ENCODE peak calls at places on chromosomes 5 and 9, in five cellular contexts. Q is breast epithelium, X is tibial nerve, F is adrenal gland, I is ovary. V is an unnamed sample.

GRCh38 chr9:20621553-20622329 is 558 bp downstream of the MLLT3 start:
- DNase-seq in X (peak), F (peak), I (peak), Q (peak), V (peak)

GRCh38 chr9:93345630-93346239 is 105.8 kb upstream of the FAM120A start:
- DNase-seq in F (no peak), Q (no peak), I (no peak), X (no peak), V (no peak)

GRCh38 chr9:106772523-106773290 is 90.3 kb upstream of the ZNF462 start:
- DNase-seq in F (peak), Q (no peak), X (no peak), I (no peak), V (no peak)

GRCh38 chr5:52554297-52554696 is 233.4 kb upstream of the ITGA1 start:
- DNase-seq in F (no peak), X (no peak), I (no peak), Q (no peak), V (no peak)

GRCh38 chr9:98375138-98375726 is 119.8 kb upstream of the TBC1D2 start:
- DNase-seq in I (no peak), Q (no peak), X (no peak), F (no peak), V (no peak)

GRCh38 chr9:121604242-121604641 is 47.2 kb upstream of the DAB2IP start:
- DNase-seq in F (no peak), X (no peak), I (no peak), Q (no peak), V (no peak)

GRCh38 chr9:38362912-38363588 is 29.5 kb upstream of the ALDH1B1 start:
- DNase-seq in F (peak), Q (no peak), X (peak), I (peak), V (peak)

GRCh38 chr5:125390316-125390715 is 643.9 kb upstream of the ZNF608 start:
- DNase-seq in X (no peak), Q (no peak), F (no peak), I (no peak), V (no peak)

GRCh38 chr5:116046261-116046660 is 14.0 kb downstream of the ARL14EPL start:
- DNase-seq in Q (no peak), F (no peak), I (no peak), X (no peak), V (no peak)

GRCh38 chr5:127958421-127959011 is 125.0 kb upstream of the SLC12A2 start:
- DNase-seq in F (no peak), Q (no peak), X (no peak), I (no peak), V (no peak)

GRCh38 chr5:75662080-75662479 is 50.8 kb downstream of the ANKDD1B start:
- DNase-seq in Q (no peak), F (no peak), I (no peak), X (no peak), V (no peak)

GRCh38 chr5:157471709-157472108 is 11.7 kb downstream of the NIPAL4 start:
- DNase-seq in X (no peak), I (no peak), Q (no peak), F (no peak), V (no peak)

GRCh38 chr5:172837640-172838039 is 3.6 kb downstream of the ERGIC1 start:
- DNase-seq in I (no peak), F (peak), X (no peak), Q (peak), V (no peak)

GRCh38 chr5:172833372-172833690 is 720 bp upstream of the ERGIC1 start:
- DNase-seq in X (no peak), I (no peak), Q (no peak), F (no peak), V (no peak)

GRCh38 chr5:172834570-172835245 is 657 bp downstream of the ERGIC1 start:
- DNase-seq in X (no peak), F (peak), I (peak), Q (no peak), V (no peak)

GRCh38 chr5:172833691-172834569 is at the start of gene ERGIC1:
- DNase-seq in F (peak), I (peak), Q (peak), X (peak), V (no peak)

DNA sequence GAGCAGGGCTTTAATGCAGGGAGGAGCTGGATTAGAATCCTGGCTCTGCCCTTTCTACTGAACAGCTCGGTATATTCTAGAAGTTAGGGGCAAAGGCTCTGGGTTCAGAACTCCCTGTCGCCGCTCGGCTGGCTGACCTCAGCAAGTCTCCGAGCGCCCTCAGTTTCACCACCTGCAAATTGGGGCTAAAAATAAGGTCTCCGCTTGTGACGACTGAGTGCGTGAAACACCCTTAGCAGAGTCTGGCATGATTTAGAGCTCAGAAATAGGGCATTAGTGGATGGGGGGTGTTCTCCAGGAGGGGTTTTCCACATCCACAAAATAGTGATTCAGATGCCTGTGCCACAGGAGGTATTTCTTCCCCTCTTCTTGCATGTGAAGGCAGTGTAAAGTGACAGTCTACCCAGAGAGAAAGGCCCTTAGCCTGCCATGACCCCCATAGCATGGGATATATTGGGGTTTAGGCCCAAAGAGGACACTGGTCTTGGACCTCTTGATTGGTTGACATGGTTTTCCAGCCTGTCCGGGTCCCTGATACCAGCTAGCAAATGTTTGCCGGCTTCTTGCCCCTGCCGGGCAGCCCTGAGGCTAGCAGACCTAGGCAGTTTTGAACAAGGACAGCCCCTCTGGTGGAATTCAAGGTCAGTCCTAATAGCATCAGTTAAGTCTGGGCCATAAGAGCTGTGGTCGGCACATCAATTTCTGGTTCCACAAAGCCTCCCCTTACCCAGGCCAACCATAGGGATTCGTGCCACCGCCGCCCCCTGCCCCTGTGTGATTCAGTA is 1.4 kb downstream of the ERGIC1 start:
- DNase-seq in Q (no peak), X (no peak), F (no peak), I (no peak), V (no peak)
- H3K27ac ChIP-seq in Q (peak), X (peak), F (peak), I (peak), V (peak)

GRCh38 chr5:62617943-62618342 is 39.3 kb downstream of the LRRC70 start:
- DNase-seq in F (no peak), X (no peak), Q (no peak), I (no peak), V (no peak)
- TF ChIP-seq POLR2A in F (no peak), X (no peak), Q (no peak), I (no peak), V (no peak)

GRCh38 chr5:179680780-179681411 is at the start of gene CBY3:
- DNase-seq in F (no peak), Q (no peak), X (no peak), I (no peak), V (no peak)

GRCh38 chr5:179678238-179679013 is 2.4 kb downstream of the CBY3 start:
- DNase-seq in Q (peak), F (peak), I (peak), X (peak), V (peak)

GRCh38 chr5:179680014-179680779 is 637 bp downstream of the CBY3 start:
- DNase-seq in I (no peak), X (no peak), F (no peak), Q (no peak), V (no peak)

GRCh38 chr5:179679014-179679674 is 1.7 kb downstream of the CBY3 start:
- DNase-seq in I (peak), X (peak), F (peak), Q (peak), V (peak)
- TF ChIP-seq CTCF in I (no peak), X (no peak), F (peak), Q (no peak), V (peak)

DNA sequence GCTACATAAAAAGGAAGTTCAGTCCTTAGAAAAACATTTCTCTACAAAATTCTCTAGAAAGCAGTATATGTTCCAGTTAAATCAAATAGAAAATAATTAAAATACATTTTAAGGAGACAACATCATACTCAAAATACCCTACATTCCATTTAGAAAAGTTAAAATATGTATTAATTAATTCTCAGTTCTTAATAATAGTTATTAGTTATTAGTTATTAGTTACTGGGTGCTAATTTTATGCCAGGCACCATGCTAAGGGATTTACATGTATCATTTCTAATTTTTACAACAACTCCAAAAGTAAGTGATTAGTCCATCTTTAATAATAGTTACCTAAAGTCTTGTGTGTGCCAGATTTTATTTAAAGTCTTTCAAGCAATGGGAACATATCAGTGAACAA is 38.0 kb downstream of the FAM114A2 start:
- DNase-seq in I (no peak), X (no peak), F (no peak), Q (no peak), V (no peak)
- H3K27ac ChIP-seq in I (no peak), X (no peak), F (no peak), Q (peak), V (no peak)

GRCh38 chr5:61055434-61056006 is 106.7 kb downstream of the SMIM15 start:
- DNase-seq in Q (no peak), F (no peak), I (no peak), X (no peak), V (no peak)
- TF ChIP-seq POLR2A in Q (no peak), F (no peak), I (no peak), X (no peak), V (no peak)

GRCh38 chr5:158677490-158677838 is 422.3 kb downstream of the EBF1 start:
- DNase-seq in I (no peak), X (no peak), Q (no peak), F (no peak), V (no peak)
- TF ChIP-seq CTCF in I (no peak), X (no peak), Q (no peak), F (no peak), V (no peak)

GRCh38 chr5:142810891-142811290 is 40.7 kb downstream of the ARHGAP26 start:
- DNase-seq in I (no peak), X (no peak), Q (no peak), F (no peak), V (no peak)

GRCh38 chr5:142811840-142812557 is 41.8 kb downstream of the ARHGAP26 start:
- DNase-seq in Q (no peak), X (no peak), I (no peak), F (no peak), V (no peak)

GRCh38 chr5:142807378-142807911 is 37.3 kb downstream of the ARHGAP26 start:
- DNase-seq in I (no peak), F (peak), Q (no peak), X (peak), V (no peak)

GRCh38 chr5:142808778-142809606 is 38.8 kb downstream of the ARHGAP26 start:
- DNase-seq in X (no peak), Q (no peak), F (no peak), I (no peak), V (no peak)

DNA sequence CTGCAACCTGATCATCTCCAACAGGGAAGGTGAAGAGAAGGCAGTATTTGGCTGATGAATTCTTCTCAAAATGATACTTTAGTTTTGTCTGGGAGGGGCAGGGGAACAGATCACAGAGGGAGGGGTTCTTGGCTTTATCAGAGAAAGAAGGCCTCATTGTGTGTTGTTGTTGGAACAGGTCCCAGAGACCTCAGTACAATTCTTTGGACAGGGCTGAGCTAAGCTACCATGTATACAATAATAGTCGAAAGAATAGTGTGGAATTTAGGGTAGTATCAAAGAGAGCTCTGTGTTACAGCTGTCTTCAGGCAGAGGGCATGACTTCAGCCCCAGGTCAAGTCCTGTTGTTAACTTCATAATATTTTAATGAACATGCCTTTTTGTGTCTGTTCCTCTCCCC is 39.9 kb downstream of the ARHGAP26 start:
- DNase-seq in Q (no peak), F (no peak), I (no peak), X (no peak), V (no peak)
- H3K27ac ChIP-seq in Q (no peak), F (no peak), I (no peak), X (no peak), V (no peak)